ENCODE peak calls at places on chromosomes 11 and 22, in seven cellular contexts. V, F, M, N, T, O and S are unnamed samples.

GRCh38 chr11:6481924-6482275 is 599 bp downstream of the TIMM10B start:
- DNase-seq in T (no peak), V (no peak), O (no peak), M (no peak), N (no peak), F (no peak), S (no peak)

GRCh38 chr11:121137005-121137404 is 36.0 kb downstream of the TECTA start:
- DNase-seq in T (no peak), V (no peak), N (no peak), O (no peak), F (no peak), M (no peak), S (no peak)

GRCh38 chr11:115215694-115216615 is 288.3 kb downstream of the CADM1 start:
- DNase-seq in N (peak), M (no peak), V (no peak), O (no peak), T (no peak), F (no peak), S (no peak)

GRCh38 chr22:30208631-30209603 is 37.6 kb downstream of the LIF start:
- DNase-seq in O (peak), N (no peak), V (no peak), T (peak), M (peak), F (no peak), S (peak)

GRCh38 chr22:44026630-44027511 is 2.8 kb downstream of the PARVB start:
- DNase-seq in O (peak), F (no peak), V (no peak), N (peak), M (no peak), T (peak), S (peak)

GRCh38 chr22:45212992-45213751 is 27.5 kb downstream of the KIAA0930 start:
- DNase-seq in O (peak), N (peak), M (no peak), V (no peak), T (peak), F (no peak), S (no peak)

GRCh38 chr11:113873241-113873626 is 2.1 kb downstream of the USP28 start:
- DNase-seq in N (peak), F (no peak), T (no peak), V (no peak), M (no peak), O (no peak), S (peak)

GRCh38 chr22:50581950-50582561 is 593 bp downstream of the CHKB start:
- DNase-seq in V (no peak), N (peak), T (peak), M (no peak), O (no peak), F (no peak), S (no peak)

GRCh38 chr11:36027731-36028130 is 83.9 kb downstream of the LDLRAD3 start:
- DNase-seq in O (no peak), V (no peak), M (no peak), T (no peak), F (no peak), N (no peak), S (no peak)

GRCh38 chr11:62574363-62575057 is 819 bp upstream of the EEF1G start:
- DNase-seq in T (peak), M (peak), F (no peak), N (peak), V (no peak), O (peak), S (no peak)

GRCh38 chr11:61694971-61695706 is 14.9 kb downstream of the DAGLA start:
- DNase-seq in F (no peak), T (peak), O (no peak), M (no peak), N (no peak), V (no peak), S (peak)

GRCh38 chr11:838441-839279 is 3.7 kb downstream of the POLR2L start:
- DNase-seq in M (no peak), N (peak), V (no peak), T (peak), O (no peak), F (no peak), S (no peak)

GRCh38 chr11:59158206-59159068 is 13.5 kb upstream of the DTX4 start:
- DNase-seq in F (peak), V (peak), N (peak), O (no peak), T (peak), M (no peak), S (peak)

GRCh38 chr22:26536056-26536761 is 23.9 kb upstream of the TFIP11 start:
- DNase-seq in F (no peak), T (no peak), M (no peak), V (no peak), N (no peak), O (no peak), S (no peak)

GRCh38 chr22:47133263-47133662 is 370.8 kb downstream of the TBC1D22A start:
- DNase-seq in O (no peak), M (no peak), F (no peak), T (no peak), N (no peak), V (no peak), S (no peak)

GRCh38 chr11:107957109-107957588 is 28.9 kb downstream of the RAB39A start:
- DNase-seq in T (no peak), M (no peak), F (no peak), O (no peak), V (no peak), N (no peak), S (peak)
- H3K4me3 ChIP-seq in T (no peak), M (no peak), F (no peak), O (no peak), V (no peak), N (no peak), S (no peak)

GRCh38 chr11:111299111-111300026 is 1.0 kb downstream of the POU2AF3 start:
- DNase-seq in T (peak), V (no peak), N (no peak), O (peak), F (peak), M (peak), S (no peak)
- TF ChIP-seq POLR2A in T (peak), V (no peak), N (no peak), O (no peak), F (peak), M (peak), S (no peak)

DNA sequence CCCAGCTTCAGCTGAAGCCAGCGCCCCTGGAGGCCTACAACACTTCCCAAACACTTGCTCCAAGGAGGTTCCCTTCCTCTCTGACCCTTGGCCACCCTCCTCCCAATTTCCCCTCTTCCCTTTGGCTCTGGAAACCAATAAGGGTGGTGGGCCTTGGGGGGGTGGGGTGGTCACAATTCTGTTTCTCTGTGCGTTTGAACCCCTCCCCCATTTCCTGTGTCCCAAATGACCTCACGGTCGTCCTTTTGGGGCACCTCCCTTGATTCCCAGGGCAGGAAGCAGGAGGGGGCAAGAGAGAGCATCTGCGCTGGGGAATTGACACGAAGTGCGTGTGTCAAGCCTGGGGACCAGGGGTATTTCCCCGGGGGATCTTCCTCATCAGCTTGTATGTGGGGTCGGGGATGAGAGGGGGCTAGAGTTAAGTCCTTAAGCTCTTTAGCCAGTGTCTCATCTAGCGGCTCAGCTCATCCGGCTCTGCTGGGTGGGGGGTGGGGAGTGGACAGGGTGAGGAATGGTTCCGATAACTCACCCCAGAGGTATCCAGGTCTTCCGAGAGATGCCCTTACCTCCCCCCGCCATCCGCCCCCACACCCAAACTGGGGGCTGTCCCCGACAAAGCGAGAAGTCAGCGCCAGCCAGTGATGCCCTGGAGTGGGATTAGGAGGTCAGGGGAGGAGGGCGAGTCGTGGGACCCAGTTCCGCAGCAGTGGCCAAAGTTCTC is 629 bp downstream of the ESAM start:
- DNase-seq in O (no peak), M (no peak), T (no peak), V (no peak), N (no peak), F (peak), S (no peak)
- H3K4me3 ChIP-seq in O (peak), M (peak), T (peak), V (peak), N (no peak), F (peak), S (peak)

GRCh38 chr11:47177229-47177845 is 658 bp upstream of the ARFGAP2 start:
- DNase-seq in F (peak), N (peak), O (no peak), V (peak), M (peak), T (peak), S (peak)

GRCh38 chr11:47177846-47178245 is 1.2 kb upstream of the ARFGAP2 start:
- DNase-seq in N (no peak), F (no peak), M (no peak), T (no peak), V (no peak), O (peak), S (peak)

GRCh38 chr11:47178305-47178704 is 1.6 kb upstream of the ARFGAP2 start:
- DNase-seq in O (no peak), V (no peak), M (no peak), F (no peak), N (no peak), T (no peak), S (no peak)

GRCh38 chr11:47175746-47176327 is 842 bp downstream of the ARFGAP2 start:
- DNase-seq in T (no peak), O (no peak), F (no peak), M (no peak), N (peak), V (no peak), S (peak)

DNA sequence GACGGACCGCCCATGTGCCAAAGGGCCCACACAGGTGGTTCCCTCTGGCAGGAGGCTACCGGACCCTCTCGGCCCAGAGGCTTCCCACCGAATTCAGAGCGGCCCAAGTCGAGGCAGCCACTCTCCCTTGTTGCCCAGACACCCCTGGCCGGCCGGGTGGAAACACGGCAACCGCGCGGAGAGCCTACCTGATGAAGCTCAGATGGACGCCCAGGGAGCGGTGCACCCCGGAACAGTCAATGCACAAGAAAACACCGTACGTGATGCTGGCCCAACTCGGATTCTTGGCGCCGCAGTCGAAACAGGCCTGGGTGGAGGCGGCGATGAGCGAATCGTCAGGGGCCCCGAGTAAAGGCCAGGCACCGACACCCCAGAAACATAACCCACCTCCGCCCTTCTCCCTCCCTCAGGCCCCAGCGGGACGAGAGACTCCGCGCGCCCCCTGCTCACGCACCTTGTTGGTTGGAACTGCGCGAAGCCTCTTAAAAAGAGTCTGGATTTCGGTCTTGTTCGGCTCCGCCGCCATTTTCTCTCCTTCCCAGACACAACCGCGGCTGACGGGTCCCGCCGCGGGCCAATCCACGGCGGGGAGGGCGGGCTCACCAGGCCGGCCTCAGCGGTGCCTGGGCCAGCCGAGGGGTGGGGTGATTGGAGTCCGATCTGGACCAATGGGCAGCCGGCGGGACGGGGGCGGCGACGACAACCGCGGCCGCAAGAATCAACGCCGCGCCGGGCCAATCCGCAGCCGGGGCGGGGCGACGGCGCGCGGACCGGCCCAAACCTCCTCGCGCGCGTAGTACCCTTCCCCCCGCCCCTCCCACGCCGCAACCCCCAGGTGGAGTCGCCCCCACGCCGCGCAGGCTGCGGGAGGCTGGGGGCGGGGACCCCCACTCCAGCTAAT is at the start of gene ARFGAP2:
- DNase-seq in M (peak), T (peak), F (peak), O (peak), V (peak), N (peak), S (peak)
- TF ChIP-seq POLR2A in M (peak), T (no peak), F (peak), O (peak), V (no peak), N (peak), S (peak)

GRCh38 chr11:20207781-20208621 is 47.7 kb upstream of the DBX1 start:
- DNase-seq in F (peak), M (no peak), N (no peak), T (no peak), O (no peak), V (no peak), S (no peak)
- H3K4me3 ChIP-seq in F (peak), M (no peak), N (no peak), T (no peak), O (no peak), V (no peak), S (no peak)

GRCh38 chr11:111938687-111939160 is 1.6 kb downstream of the DIXDC1 start:
- DNase-seq in N (peak), O (no peak), F (no peak), T (no peak), V (no peak), M (no peak), S (no peak)
- TF ChIP-seq POLR2A in N (no peak), O (no peak), F (peak), T (no peak), V (no peak), M (no peak), S (no peak)

DNA sequence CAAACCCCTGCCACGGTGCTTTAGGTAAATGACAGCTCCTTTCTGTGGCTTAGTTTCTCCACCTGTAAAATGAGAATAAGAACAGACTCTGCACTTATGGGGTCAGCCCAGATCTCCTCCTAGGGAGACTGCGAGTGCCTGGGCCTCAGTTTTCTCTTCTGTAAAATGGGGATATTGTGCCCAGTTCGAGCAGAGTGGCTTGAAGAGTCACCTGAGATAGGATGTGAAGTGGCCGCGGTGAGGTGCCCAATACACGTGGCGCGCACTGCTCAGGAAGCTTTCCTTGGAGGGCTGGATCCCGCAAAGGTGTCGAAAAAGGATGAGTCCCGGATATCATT is 467 bp upstream of the EMID1 start:
- DNase-seq in M (no peak), N (no peak), O (no peak), F (no peak), V (no peak), T (no peak), S (no peak)
- H3K4me3 ChIP-seq in M (peak), N (peak), O (peak), F (peak), V (peak), T (peak), S (no peak)

DNA sequence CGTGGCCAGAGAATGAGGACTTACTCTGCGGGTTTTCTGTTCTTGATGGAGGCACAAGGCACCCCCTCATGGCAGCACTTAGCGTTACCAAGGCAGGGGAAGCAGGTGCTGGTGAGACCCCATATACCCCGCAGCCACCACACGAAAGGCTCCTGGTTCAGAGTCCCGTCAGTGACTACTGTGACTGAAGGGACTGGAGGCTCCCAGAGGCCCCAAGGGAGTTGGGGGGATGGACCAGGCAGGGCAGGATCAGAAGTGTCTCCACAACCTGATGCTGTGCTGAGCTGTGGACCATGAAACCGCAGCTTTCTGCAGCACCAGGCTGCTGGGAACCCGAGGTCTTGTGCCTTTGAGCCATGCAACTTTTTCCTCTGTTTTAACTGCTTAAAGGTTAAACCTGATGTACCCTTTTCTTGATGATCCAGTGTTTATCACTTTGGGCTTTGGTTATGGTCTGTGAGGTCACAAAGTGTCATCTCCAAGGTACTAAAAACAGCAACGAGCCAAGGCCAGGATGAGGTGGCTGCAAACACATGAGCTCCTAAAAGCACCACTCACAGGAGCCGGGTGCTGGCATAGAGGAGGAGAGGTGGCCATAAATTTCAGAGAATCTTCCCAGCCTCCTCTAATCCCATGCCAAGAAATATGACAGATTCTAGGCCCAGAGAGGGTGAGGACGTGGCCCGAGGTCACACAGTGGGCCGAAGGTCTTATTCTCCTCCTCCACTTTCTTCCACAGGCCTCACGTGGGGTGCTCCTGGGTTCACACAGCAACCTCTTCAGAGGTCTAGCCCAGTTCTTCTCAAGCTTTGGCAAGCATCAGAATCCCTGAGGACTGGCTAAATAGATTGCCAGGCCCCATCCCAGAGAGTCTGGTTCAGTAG is 4.2 kb upstream of the LRRC32 start:
- DNase-seq in M (no peak), N (peak), O (no peak), F (no peak), T (no peak), V (no peak), S (no peak)
- TF ChIP-seq POLR2A in M (no peak), N (no peak), O (no peak), F (no peak), T (no peak), V (no peak), S (no peak)

DNA sequence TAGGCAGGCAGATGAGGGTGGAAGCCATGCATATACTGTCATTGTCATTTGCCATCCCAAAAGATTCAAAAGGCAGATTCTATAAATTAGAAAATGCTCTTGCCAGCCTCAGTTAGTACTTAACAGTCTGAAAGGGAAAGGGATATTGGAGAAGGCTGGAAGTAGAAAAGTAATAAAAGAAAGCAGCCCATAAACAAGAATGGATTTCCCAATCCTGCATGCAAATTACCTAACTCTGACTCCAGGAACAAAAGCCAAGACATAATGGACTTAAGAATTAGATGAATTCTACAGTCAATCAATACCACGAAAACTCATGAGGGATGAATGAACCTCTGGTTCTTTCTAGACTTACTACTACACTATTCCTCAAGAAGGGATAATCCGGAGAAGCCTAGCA is 5.9 kb downstream of the PAK1 start:
- DNase-seq in M (no peak), V (no peak), O (no peak), F (no peak), N (no peak), T (no peak), S (no peak)
- H3K4me3 ChIP-seq in M (no peak), V (no peak), O (no peak), F (no peak), N (no peak), T (no peak), S (no peak)

GRCh38 chr22:41301085-41302015 is at the start of gene ZC3H7B:
- DNase-seq in F (peak), V (no peak), T (peak), N (peak), O (peak), M (peak), S (peak)
- TF ChIP-seq POLR2A in F (peak), V (peak), T (peak), N (peak), O (peak), M (no peak), S (peak)